ENCODE peak calls at places on chromosomes 2 and 18, in four cellular contexts. U is spleen, R is body of pancreas, O is adrenal gland. N is an unnamed sample. For H3K27me3, the result is how much of the 10 kb centered on the place peaks cover.

GRCh38 chr18:8229040-8229439 is 380.2 kb upstream of the RAB12 start:
- DNase-seq in U (no peak), R (no peak), O (no peak), N (no peak)

GRCh38 chr2:37414470-37414949 is 70.1 kb downstream of the QPCT start:
- DNase-seq in U (no peak), R (peak), O (no peak), N (no peak)

GRCh38 chr2:46909771-46910419 is 5.7 kb downstream of the MCFD2 start:
- DNase-seq in U (no peak), R (peak), O (peak), N (no peak)

GRCh38 chr18:23032030-23032582 is 99.0 kb downstream of the RBBP8 start:
- DNase-seq in U (no peak), R (no peak), O (no peak), N (no peak)

GRCh38 chr2:203437516-203437915 is 97.6 kb downstream of the RAPH1 start:
- DNase-seq in U (no peak), R (no peak), O (no peak), N (no peak)

GRCh38 chr2:223765221-223765775 is 72.1 kb downstream of the AP1S3 start:
- DNase-seq in U (no peak), R (no peak), O (no peak), N (no peak)

GRCh38 chr18:49500136-49500921 is 13.3 kb upstream of the C18orf32 start:
- DNase-seq in U (no peak), R (no peak), O (no peak), N (no peak)

GRCh38 chr2:127330753-127331152 is 36.8 kb upstream of the ERCC3 start:
- DNase-seq in U (no peak), R (no peak), O (no peak), N (no peak)

GRCh38 chr18:22282311-22283235 is 113.2 kb downstream of the GATA6 start:
- DNase-seq in U (no peak), R (no peak), O (no peak), N (no peak)

GRCh38 chr18:74115046-74115445 is 32.6 kb downstream of the FBXO15 start:
- DNase-seq in U (peak), R (no peak), O (no peak), N (no peak)

GRCh38 chr2:239289545-239289944 is 111.3 kb downstream of the HDAC4 start:
- DNase-seq in U (peak), R (no peak), O (no peak), N (no peak)

GRCh38 chr2:183070942-183071844 is 7.4 kb upstream of the DUSP19 start:
- DNase-seq in U (no peak), R (peak), O (peak), N (peak)

GRCh38 chr18:13791181-13791580 is 32.8 kb upstream of the MC5R start:
- DNase-seq in U (no peak), R (no peak), O (no peak), N (no peak)

GRCh38 chr2:138475394-138475793 is 26.2 kb upstream of the SPOPL start:
- DNase-seq in U (no peak), R (no peak), O (no peak), N (no peak)

GRCh38 chr2:236177967-236178909 is 10.1 kb upstream of the GBX2 start:
- DNase-seq in U (no peak), R (peak), O (peak), N (peak)

GRCh38 chr2:46829240-46829970 is 86.2 kb downstream of the MCFD2 start:
- DNase-seq in U (no peak), R (no peak), O (no peak), N (no peak)

GRCh38 chr2:98457045-98457696 is 12.5 kb downstream of the INPP4A start:
- DNase-seq in U (no peak), R (no peak), O (no peak), N (no peak)

GRCh38 chr2:47300609-47301276 is 102.2 kb upstream of the MSH2 start:
- DNase-seq in U (no peak), R (peak), O (no peak), N (no peak)

GRCh38 chr2:99066602-99067001 is 74.9 kb upstream of the C2orf15 start:
- DNase-seq in U (no peak), R (peak), O (no peak), N (no peak)

GRCh38 chr18:34322365-34323289 is 97.9 kb upstream of the NOL4 start:
- DNase-seq in U (no peak), R (peak), O (no peak), N (peak)

GRCh38 chr2:130890941-130891669 is 54.4 kb downstream of the ARHGEF4 start:
- DNase-seq in U (no peak), R (no peak), O (no peak), N (no peak)

GRCh38 chr2:8496079-8496478 is 185.8 kb upstream of the ID2 start:
- DNase-seq in U (peak), R (no peak), O (no peak), N (peak)

GRCh38 chr2:88690591-88691338 is 708 bp upstream of the RPIA start:
- DNase-seq in U (peak), R (peak), O (peak), N (no peak)

GRCh38 chr2:3305952-3306351 is 71.7 kb downstream of the EIPR1 start:
- DNase-seq in U (peak), R (no peak), O (no peak), N (no peak)

GRCh38 chr2:216617159-216617815 is 15.9 kb upstream of the IGFBP2 start:
- DNase-seq in U (no peak), R (no peak), O (no peak), N (no peak)

DNA sequence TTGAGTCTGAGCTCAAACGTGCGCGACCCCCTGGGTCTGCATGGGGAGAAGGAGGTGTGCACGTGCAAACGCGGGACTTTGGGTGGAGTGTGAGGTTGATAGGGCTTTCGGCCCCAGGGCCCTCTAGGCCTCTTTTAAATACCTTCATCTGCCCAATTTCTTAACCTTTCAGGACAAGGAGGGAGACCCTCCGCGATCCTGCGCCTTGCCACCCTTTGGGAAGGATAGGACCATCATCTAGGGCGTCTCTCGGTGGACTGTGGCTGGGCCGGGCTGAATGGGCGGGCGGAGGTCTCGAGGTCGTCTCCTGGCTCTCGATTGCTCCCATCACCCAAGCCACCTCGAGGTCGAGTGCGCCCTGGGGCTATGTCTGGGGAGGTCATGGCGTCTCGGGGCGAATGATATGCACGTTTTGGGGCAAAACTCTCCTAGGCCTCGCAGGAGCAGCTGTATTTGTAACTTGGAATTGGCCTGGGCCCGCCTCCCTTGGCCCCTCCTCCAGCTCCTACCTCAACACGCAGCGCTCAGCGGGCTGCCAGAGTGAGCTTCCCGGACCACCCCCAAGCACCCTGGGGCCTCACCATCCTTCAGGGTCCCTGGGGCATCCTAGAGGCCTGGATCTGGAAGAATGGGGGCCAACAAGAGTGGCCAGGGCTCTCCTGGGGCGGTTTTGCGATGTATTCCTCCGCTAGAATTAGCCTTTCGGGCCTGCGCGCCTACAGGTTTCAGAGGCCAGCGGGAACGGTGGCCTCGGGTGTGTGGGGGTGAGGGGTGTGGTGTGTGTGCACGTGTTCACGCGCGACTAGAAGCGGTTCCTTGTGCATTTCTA is 8.7 kb upstream of the SIX3 start:
- DNase-seq in U (no peak), R (no peak), O (no peak), N (no peak)
- H3K27me3 ChIP-seq in U (half or more), R (under half), O (half or more), N (half or more)

GRCh38 chr2:23386422-23387220 is 1.6 kb downstream of the KLHL29 start:
- DNase-seq in U (peak), R (no peak), O (peak), N (no peak)

GRCh38 chr2:23388756-23389514 is 4.0 kb downstream of the KLHL29 start:
- DNase-seq in U (no peak), R (no peak), O (no peak), N (no peak)

GRCh38 chr2:23387849-23388248 is 2.9 kb downstream of the KLHL29 start:
- DNase-seq in U (no peak), R (no peak), O (no peak), N (no peak)

GRCh38 chr2:23387221-23387550 is 2.2 kb downstream of the KLHL29 start:
- DNase-seq in U (no peak), R (no peak), O (no peak), N (no peak)

DNA sequence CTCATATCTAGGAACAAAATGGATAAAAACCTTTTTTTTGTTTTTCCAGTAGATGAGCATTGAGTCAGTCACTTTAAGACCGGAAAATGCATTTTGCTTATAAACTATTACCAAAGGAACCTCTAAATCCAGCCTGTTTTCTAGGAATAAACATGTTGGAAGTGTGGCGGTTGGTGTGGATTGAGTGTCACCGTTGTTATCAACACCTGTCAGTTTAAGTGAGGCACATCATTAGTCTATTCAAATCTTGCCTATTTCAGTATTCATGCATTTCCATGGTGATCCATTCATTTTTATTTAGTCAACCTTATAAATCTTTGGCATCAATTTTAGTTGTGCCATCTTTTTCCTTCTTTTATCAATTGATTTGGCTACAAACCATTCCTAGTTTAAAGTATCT is 3.3 kb downstream of the KLHL29 start:
- DNase-seq in U (no peak), R (no peak), O (no peak), N (no peak)
- H3K27me3 ChIP-seq in U (half or more), R (under half), O (under half), N (half or more)

GRCh38 chr2:100125641-100126040 is 16.7 kb downstream of the AFF3 start:
- DNase-seq in U (no peak), R (no peak), O (no peak), N (no peak)

GRCh38 chr2:100124746-100125145 is 17.6 kb downstream of the AFF3 start:
- DNase-seq in U (no peak), R (no peak), O (no peak), N (no peak)

GRCh38 chr2:100126172-100126571 is 16.2 kb downstream of the AFF3 start:
- DNase-seq in U (no peak), R (no peak), O (no peak), N (no peak)

GRCh38 chr2:100130595-100131391 is 11.6 kb downstream of the AFF3 start:
- DNase-seq in U (no peak), R (no peak), O (no peak), N (no peak)

GRCh38 chr2:100126897-100127401 is 15.4 kb downstream of the AFF3 start:
- DNase-seq in U (no peak), R (no peak), O (no peak), N (no peak)
- H3K27me3 ChIP-seq in U (under half), R (under half), O (under half), N (under half)

GRCh38 chr18:63178526-63178880 is 141.1 kb downstream of the BCL2 start:
- DNase-seq in U (peak), R (peak), O (no peak), N (peak)
- H3K27me3 ChIP-seq in U (under half), R (under half), O (under half), N (under half)

GRCh38 chr2:176067587-176068002 is 16.2 kb downstream of the EVX2 start:
- DNase-seq in U (no peak), R (no peak), O (no peak), N (no peak)

GRCh38 chr2:176068037-176068832 is 15.5 kb downstream of the EVX2 start:
- DNase-seq in U (no peak), R (no peak), O (no peak), N (no peak)

GRCh38 chr2:176066645-176067586 is 16.8 kb downstream of the EVX2 start:
- DNase-seq in U (no peak), R (no peak), O (no peak), N (no peak)

GRCh38 chr2:176063958-176064357 is 19.8 kb downstream of the EVX2 start:
- DNase-seq in U (no peak), R (no peak), O (no peak), N (no peak)
- H3K27me3 ChIP-seq in U (half or more), R (under half), O (half or more), N (half or more)

GRCh38 chr2:222311978-222312738 is 13.4 kb upstream of the PAX3 start:
- DNase-seq in U (no peak), R (no peak), O (no peak), N (peak)
- H3K27me3 ChIP-seq in U (half or more), R (under half), O (half or more), N (half or more)

DNA sequence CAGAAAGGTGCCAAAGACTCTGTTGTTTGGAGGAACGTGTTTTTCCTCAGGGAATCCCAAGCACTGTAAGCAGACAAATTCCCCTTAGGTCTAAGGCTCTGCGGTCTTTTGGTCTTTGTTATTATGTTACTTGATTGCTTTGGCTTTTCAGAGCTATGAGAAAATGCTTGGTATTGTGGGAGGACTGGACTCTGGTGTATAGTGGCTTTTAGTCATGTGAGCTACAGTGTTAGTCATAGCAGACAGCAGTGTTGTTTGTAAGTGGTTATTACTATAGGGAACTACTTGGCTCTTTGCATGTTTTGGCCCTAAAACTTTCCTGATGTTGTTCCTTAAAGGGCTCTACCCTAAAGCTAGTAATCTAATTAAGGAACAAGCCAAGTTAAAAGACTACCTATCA is 956.2 kb upstream of the LRATD1 start:
- DNase-seq in U (no peak), R (no peak), O (no peak), N (no peak)
- H3K27me3 ChIP-seq in U (under half), R (under half), O (under half), N (under half)

DNA sequence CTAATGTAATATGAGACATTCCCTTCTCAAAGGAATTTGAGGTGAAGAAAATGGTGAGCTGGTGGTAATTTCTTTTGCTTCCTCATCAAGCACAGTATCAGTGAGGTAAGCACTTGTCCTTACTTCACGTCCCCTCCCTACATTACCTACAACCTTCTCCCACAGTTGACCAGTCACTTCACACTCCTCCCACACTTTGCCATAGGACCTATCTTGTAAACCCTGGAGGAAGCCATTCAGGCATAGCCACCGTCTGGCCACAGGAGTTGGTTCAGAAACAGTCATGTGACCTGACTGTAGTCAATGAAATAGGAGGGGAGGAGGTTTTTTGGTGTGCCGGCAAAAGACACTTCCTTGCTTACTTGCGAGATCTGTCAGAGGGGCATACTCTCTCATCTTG is 12.1 kb downstream of the ACOXL start:
- DNase-seq in U (no peak), R (no peak), O (no peak), N (no peak)
- H3K27me3 ChIP-seq in U (under half), R (under half), O (under half), N (under half)

N was measured in heart left ventricle.